ENCODE peak calls at places on chromosomes 11 and 22, in five cellular contexts. K is neural progenitor cell, B is hepatocyte, Y is GM23338, V is PC-3. D is an unnamed sample. For H4K20me1, the result is how much of the 10 kb centered on the place peaks cover.

GRCh38 chr11:21588754-21589153 is 604.1 kb upstream of the ANO5 start:
- DNase-seq in K (no peak), B (no peak), Y (no peak), V (no peak), D (no peak)

GRCh38 chr11:74676596-74676995 is 54.6 kb downstream of the CHRDL2 start:
- DNase-seq in K (no peak), B (no peak), Y (no peak), V (no peak), D (no peak)

GRCh38 chr11:94002226-94002625 is 18.9 kb upstream of the HEPHL1 start:
- DNase-seq in K (no peak), B (no peak), Y (no peak), V (peak), D (no peak)

GRCh38 chr11:131811380-131811779 is 441.0 kb downstream of the NTM start:
- DNase-seq in K (no peak), B (no peak), Y (no peak), V (peak), D (no peak)

GRCh38 chr11:1827095-1827797 is 7.5 kb upstream of the SYT8 start:
- DNase-seq in K (no peak), B (peak), Y (no peak), V (peak), D (no peak)

GRCh38 chr11:36048496-36049247 is 104.8 kb downstream of the LDLRAD3 start:
- DNase-seq in K (no peak), B (peak), Y (no peak), V (no peak), D (no peak)

GRCh38 chr11:73322111-73322985 is 14.3 kb downstream of the ARHGEF17 start:
- DNase-seq in K (no peak), B (no peak), Y (no peak), V (no peak), D (peak)

GRCh38 chr22:32204211-32204855 is 540 bp downstream of the RFPL2 start:
- DNase-seq in K (peak), B (peak), Y (peak), V (no peak), D (no peak)

GRCh38 chr11:116330439-116331185 is 442.2 kb downstream of the BUD13 start:
- DNase-seq in K (no peak), B (no peak), Y (no peak), V (no peak), D (no peak)

GRCh38 chr11:112241486-112241885 is 15.3 kb downstream of the PTS start:
- DNase-seq in K (no peak), B (no peak), Y (no peak), V (peak), D (no peak)

GRCh38 chr11:101442936-101443521 is 140.8 kb downstream of the TRPC6 start:
- DNase-seq in K (no peak), B (no peak), Y (no peak), V (no peak), D (no peak)

GRCh38 chr11:15893080-15893492 is 463.3 kb downstream of the SOX6 start:
- DNase-seq in K (no peak), B (peak), Y (no peak), V (peak), D (no peak)

GRCh38 chr11:70580036-70580805 is 181.9 kb downstream of the CTTN start:
- DNase-seq in K (peak), B (peak), Y (no peak), V (no peak), D (no peak)

GRCh38 chr22:26656896-26657851 is at the start of gene MIAT:
- DNase-seq in K (peak), B (peak), Y (peak), V (no peak), D (no peak)

GRCh38 chr22:49151256-49152131 is 676.2 kb downstream of the BRD1 start:
- DNase-seq in K (no peak), B (no peak), Y (no peak), V (no peak), D (no peak)

GRCh38 chr11:104609297-104609696 is 289.0 kb downstream of the CASP12 start:
- DNase-seq in K (peak), B (peak), Y (peak), V (peak), D (peak)

GRCh38 chr11:124879999-124880611 is 14.9 kb downstream of the ROBO3 start:
- DNase-seq in K (no peak), B (no peak), Y (no peak), V (no peak), D (no peak)

GRCh38 chr22:24725736-24726135 is 48.8 kb downstream of the PIWIL3 start:
- DNase-seq in K (no peak), B (no peak), Y (no peak), V (no peak), D (no peak)

GRCh38 chr22:33851985-33852384 is 68.3 kb downstream of the LARGE1 start:
- DNase-seq in K (no peak), B (no peak), Y (no peak), V (peak), D (no peak)

GRCh38 chr11:125053167-125053566 is 9.9 kb upstream of the SLC37A2 start:
- DNase-seq in K (no peak), B (no peak), Y (no peak), V (peak), D (no peak)

GRCh38 chr22:31083923-31084810 is 3.0 kb downstream of the SMTN start:
- DNase-seq in K (no peak), B (no peak), Y (no peak), V (no peak), D (peak)

GRCh38 chr11:16843307-16843706 is 104.9 kb downstream of the C11orf58 start:
- DNase-seq in K (no peak), B (peak), Y (no peak), V (peak), D (no peak)

GRCh38 chr11:47391711-47392432 is 13.5 kb upstream of the SPI1 start:
- DNase-seq in K (no peak), B (no peak), Y (no peak), V (no peak), D (no peak)

GRCh38 chr11:110121204-110121603 is 28.0 kb downstream of the ZC3H12C start:
- DNase-seq in K (no peak), B (no peak), Y (no peak), V (peak), D (no peak)

GRCh38 chr11:3830741-3831140 is 10.0 kb downstream of the RHOG start:
- DNase-seq in K (no peak), B (no peak), Y (no peak), V (no peak), D (no peak)

GRCh38 chr11:118194835-118195627 is 18.6 kb upstream of the SCN2B start:
- DNase-seq in K (no peak), B (peak), Y (no peak), V (peak), D (no peak)

GRCh38 chr11:93518081-93518480 is 25.1 kb downstream of the SMCO4 start:
- DNase-seq in K (no peak), B (no peak), Y (no peak), V (no peak), D (no peak)

GRCh38 chr11:134120143-134120850 is 51.4 kb downstream of the JAM3 start:
- DNase-seq in K (no peak), B (peak), Y (no peak), V (no peak), D (no peak)

GRCh38 chr11:2196970-2197770 is 25.6 kb upstream of the TH start:
- DNase-seq in K (peak), B (peak), Y (peak), V (peak), D (peak)

GRCh38 chr11:83140691-83141455 is 16.1 kb upstream of the PCF11 start:
- DNase-seq in K (no peak), B (no peak), Y (no peak), V (no peak), D (peak)

GRCh38 chr11:126341760-126342161 is 13.7 kb upstream of the ST3GAL4 start:
- DNase-seq in K (no peak), B (no peak), Y (no peak), V (peak), D (no peak)

GRCh38 chr11:111069076-111069475 is 176.4 kb upstream of the POU2AF2 start:
- DNase-seq in K (peak), B (no peak), Y (peak), V (peak), D (no peak)

DNA sequence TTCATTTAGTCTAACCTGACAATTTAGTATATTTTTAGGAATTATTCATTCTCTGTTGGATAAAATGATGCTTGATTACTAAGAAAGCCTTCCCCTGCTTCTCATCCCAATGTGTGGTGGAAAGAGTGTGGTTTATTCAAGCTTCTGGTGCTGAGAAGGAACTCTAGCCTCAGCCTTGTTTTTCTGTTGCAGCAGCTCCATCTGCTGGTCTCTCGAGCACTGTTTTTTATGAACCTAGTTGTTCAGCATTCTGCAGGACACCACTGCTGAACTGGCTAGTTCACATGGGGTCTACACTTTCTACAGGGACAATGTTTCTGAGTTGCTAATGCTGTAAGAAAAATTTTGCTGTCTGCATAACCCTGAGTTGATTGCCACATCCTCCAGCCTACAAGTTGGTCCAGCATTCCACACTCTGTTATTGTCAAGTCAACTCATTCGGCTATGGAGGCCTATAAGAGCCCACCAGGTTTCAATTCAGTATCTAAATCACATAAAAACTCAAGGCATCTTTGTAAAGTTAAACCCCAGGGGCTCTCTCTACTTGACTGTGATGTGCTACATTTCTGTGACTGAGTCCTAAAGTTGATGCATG is 14.3 kb downstream of the OR2AG2 start:
- DNase-seq in K (peak), B (peak), Y (peak), V (peak), D (peak)
- TF ChIP-seq EZH2phosphoT487 in K (no peak), B (no peak), Y (no peak), V (no peak), D (no peak)

GRCh38 chr22:43828711-43829447 is 16.8 kb upstream of the EFCAB6 start:
- DNase-seq in K (no peak), B (peak), Y (peak), V (no peak), D (no peak)

GRCh38 chr22:43826142-43827093 is 14.3 kb upstream of the EFCAB6 start:
- DNase-seq in K (no peak), B (peak), Y (no peak), V (peak), D (no peak)

GRCh38 chr22:43829448-43829821 is 17.3 kb upstream of the EFCAB6 start:
- DNase-seq in K (no peak), B (peak), Y (no peak), V (no peak), D (no peak)

GRCh38 chr22:43827336-43827735 is 15.2 kb upstream of the EFCAB6 start:
- DNase-seq in K (no peak), B (no peak), Y (no peak), V (no peak), D (no peak)

GRCh38 chr22:43827926-43828710 is 16.0 kb upstream of the EFCAB6 start:
- DNase-seq in K (no peak), B (no peak), Y (no peak), V (no peak), D (no peak)
- TF ChIP-seq CTCF in K (no peak), B (no peak), Y (peak), V (peak), D (no peak)

DNA sequence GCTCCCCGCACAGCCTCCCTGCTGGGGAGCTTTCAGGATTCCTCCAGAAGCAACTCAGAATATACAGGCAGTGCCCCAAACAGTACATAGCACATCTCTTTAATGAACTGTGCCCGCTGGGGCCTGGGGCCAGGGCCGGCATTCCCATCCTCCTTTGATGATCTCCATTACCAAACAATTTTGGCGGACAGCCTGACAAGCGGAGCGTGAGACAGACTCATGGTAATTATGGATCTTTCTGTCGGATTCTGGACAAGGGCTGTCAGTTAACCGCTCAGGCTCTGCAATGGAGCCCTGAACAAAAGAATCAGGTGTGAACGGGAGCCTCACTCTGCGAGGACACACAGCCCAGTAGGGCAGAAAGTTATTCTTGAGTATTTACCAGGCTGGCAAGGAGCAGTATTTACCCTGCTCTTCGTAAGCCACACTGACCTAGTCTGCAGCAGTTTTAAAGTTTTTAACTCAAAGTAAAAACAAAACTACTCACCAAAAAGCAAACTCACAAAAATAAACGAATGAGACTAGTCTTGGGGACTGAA is 174.0 kb downstream of the TBC1D22A start:
- DNase-seq in K (no peak), B (no peak), Y (no peak), V (no peak), D (no peak)
- H4K20me1 ChIP-seq in K (under half), B (under half), Y (under half), V (under half), D (under half)

GRCh38 chr11:62120466-62120865 is 3.3 kb upstream of the INCENP start:
- DNase-seq in K (no peak), B (no peak), Y (no peak), V (no peak), D (no peak)
- TF ChIP-seq EZH2phosphoT487 in K (no peak), B (no peak), Y (no peak), V (no peak), D (no peak)

GRCh38 chr22:38202437-38203089 is 769 bp downstream of the MAFF start:
- DNase-seq in K (peak), B (peak), Y (peak), V (peak), D (peak)
- TF ChIP-seq CTCF in K (peak), B (no peak), Y (peak), V (peak), D (peak)

DNA sequence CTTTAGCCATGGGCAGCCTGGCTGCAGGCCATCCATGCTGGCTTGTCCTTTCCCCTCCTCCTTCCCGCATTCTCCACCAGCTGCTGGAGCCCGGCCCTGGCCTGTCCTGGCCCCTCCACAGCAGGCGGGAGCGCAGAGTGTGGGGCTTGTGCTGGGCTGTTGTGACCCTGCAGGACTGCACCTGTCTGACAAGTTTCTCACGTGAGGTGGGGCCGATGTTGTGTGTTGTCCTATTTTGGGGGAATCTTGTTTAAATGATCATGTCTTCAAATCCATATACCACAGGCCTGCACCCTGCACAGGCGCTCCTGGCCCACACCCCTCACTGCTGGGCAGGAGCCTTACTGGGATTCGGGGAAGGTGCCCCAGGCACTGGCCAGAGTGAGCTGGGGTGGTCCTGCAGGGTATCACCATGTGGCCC is 30.4 kb downstream of the TBC1D22A start:
- DNase-seq in K (no peak), B (no peak), Y (no peak), V (no peak), D (no peak)
- H4K20me1 ChIP-seq in K (under half), B (under half), Y (under half), V (under half), D (under half)

DNA sequence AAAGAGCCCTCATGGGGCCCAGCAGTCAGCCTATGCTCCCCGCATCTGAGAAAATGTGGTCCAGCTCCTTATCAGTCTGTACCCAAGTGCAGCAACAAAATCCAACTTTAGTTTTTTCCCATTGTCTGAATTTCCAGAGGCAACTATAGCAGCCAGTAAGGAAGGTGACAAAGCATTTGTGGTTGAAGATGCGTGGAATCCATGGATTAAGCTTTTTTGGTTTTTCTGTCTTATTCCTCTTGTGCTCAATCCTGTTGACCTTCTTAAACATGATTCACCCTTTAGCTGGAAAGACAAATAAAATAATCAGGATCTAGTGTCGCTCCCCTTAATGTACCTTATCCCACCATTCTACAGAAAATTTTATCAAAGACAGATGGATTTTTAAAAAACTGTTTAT is 14.3 kb downstream of the GDPD4 start:
- DNase-seq in K (no peak), B (no peak), Y (no peak), V (peak), D (no peak)
- TF ChIP-seq EZH2phosphoT487 in K (no peak), B (no peak), Y (no peak), V (no peak), D (no peak)

DNA sequence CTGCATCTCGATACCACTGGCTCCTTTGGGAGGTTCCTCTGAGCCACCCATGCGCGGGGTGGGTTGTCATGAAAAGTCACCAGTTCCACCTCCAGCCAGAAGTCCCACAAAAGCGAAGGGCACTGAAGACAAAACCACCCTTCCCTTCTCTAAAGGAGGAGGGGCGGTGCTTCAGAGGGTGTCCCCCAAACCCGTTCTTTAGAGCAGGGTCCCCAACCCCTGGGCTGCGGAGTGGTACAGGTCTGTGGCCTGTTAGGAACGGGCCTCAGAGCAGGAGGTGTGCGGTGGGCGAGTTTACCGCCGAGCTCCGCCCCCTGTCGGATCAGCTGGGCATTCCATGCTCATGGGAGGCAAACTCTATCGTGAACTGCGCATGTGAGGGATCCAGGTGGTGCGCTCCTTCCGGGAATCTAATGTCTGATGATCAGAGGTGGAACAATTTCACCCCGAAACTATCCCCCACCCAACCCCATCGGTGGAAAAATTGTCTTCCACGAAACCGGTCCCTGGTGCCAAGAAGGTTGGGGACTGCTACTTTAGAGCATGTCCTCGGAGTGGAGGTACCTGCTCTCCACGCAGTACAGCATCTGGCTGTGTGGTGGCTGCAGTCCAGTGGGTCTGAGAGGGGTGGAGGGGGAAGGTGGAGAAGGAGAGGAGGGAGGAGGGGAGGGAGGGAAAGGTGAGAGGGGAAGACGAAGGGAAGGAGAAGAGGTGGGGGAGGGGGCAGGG is 72.9 kb upstream of the SEPTIN5 start:
- DNase-seq in K (peak), B (peak), Y (peak), V (peak), D (no peak)
- TF ChIP-seq CTCF in K (peak), B (peak), Y (peak), V (peak), D (no peak)

GRCh38 chr11:34269031-34269430 is 88.8 kb downstream of the ABTB2 start:
- DNase-seq in K (no peak), B (no peak), Y (no peak), V (no peak), D (no peak)

GRCh38 chr11:34270711-34271110 is 87.1 kb downstream of the ABTB2 start:
- DNase-seq in K (no peak), B (no peak), Y (no peak), V (no peak), D (no peak)

GRCh38 chr11:34269694-34270245 is 88.0 kb downstream of the ABTB2 start:
- DNase-seq in K (no peak), B (no peak), Y (no peak), V (no peak), D (no peak)

GRCh38 chr11:34274712-34275398 is 83.0 kb downstream of the ABTB2 start:
- DNase-seq in K (no peak), B (peak), Y (no peak), V (peak), D (no peak)

GRCh38 chr11:34271727-34272126 is 86.1 kb downstream of the ABTB2 start:
- DNase-seq in K (no peak), B (no peak), Y (no peak), V (no peak), D (no peak)
- H4K20me1 ChIP-seq in K (under half), B (under half), Y (under half), V (under half), D (under half)